ENCODE peak calls at places on chromosomes 11 and 22, in six cellular contexts. P is amniotic epithelial cell; I is cardiac septum; J is stimulated activated CD8-positive, alpha-beta memory T cell treated with anti-CD3 and anti-CD28 coated beads, Interleukin-7, amount 100 ng/mL, for 1 hour; F is sciatic nerve; Y is GF-D8. W is an unnamed sample.

GRCh38 chr11:27040302-27041115 is at the start of gene BBOX1:
- DNase-seq in P (no peak), I (no peak), J (no peak), F (peak; percentile 62), Y (no peak), W (no peak)

GRCh38 chr11:2142300-2142759 is 3.1 kb upstream of the IGF2 start:
- DNase-seq in P (peak; percentile 67), I (no peak), J (no peak), F (no peak), Y (no peak), W (no peak)

GRCh38 chr11:109864161-109864661 is 229.0 kb upstream of the ZC3H12C start:
- DNase-seq in P (peak; percentile 10), I (no peak), J (no peak), F (no peak), Y (no peak), W (no peak)

GRCh38 chr11:68043029-68043348 is 4.2 kb downstream of the TCIRG1 start:
- DNase-seq in P (no peak), I (no peak), J (no peak), F (no peak), Y (no peak), W (no peak)

GRCh38 chr22:22908941-22909604 is 21.5 kb downstream of the IGLL5 start:
- DNase-seq in P (no peak), I (no peak), J (no peak), F (no peak), Y (no peak), W (no peak)

GRCh38 chr22:21755855-21756284 is 20.3 kb upstream of the YPEL1 start:
- DNase-seq in P (peak; percentile 82), I (no peak), J (no peak), F (no peak), Y (no peak), W (no peak)

GRCh38 chr11:92002568-92002967 is 222.1 kb upstream of the FAT3 start:
- DNase-seq in P (no peak), I (no peak), J (no peak), F (no peak), Y (no peak), W (no peak)

GRCh38 chr22:39139933-39140332 is 12.5 kb downstream of the CBX7 start:
- DNase-seq in P (no peak), I (peak; percentile 35), J (no peak), F (no peak), Y (no peak), W (no peak)

GRCh38 chr11:82663535-82663934 is 70.1 kb downstream of the FAM181B start:
- DNase-seq in P (no peak), I (no peak), J (no peak), F (no peak), Y (no peak), W (no peak)

GRCh38 chr11:96655474-96655873 is 265.7 kb downstream of the JRKL start:
- DNase-seq in P (no peak), I (no peak), J (no peak), F (no peak), Y (no peak), W (no peak)

GRCh38 chr11:74437441-74437840 is 29.9 kb downstream of the KCNE3 start:
- DNase-seq in P (no peak), I (no peak), J (no peak), F (no peak), Y (no peak), W (no peak)

GRCh38 chr11:73154178-73154577 is 12.1 kb upstream of the FCHSD2 start:
- DNase-seq in P (no peak), I (no peak), J (no peak), F (no peak), Y (peak; percentile 97), W (no peak)

GRCh38 chr22:40302149-40302548 is 44.2 kb upstream of the ADSL start:
- DNase-seq in P (no peak), I (no peak), J (no peak), F (no peak), Y (no peak), W (no peak)

GRCh38 chr11:20112291-20113146 is 47.8 kb downstream of the DBX1 start:
- DNase-seq in P (peak; percentile 98), I (peak; percentile 92), J (no peak), F (peak; percentile 73), Y (no peak), W (peak; percentile 89)

GRCh38 chr11:113721462-113722066 is 15.5 kb upstream of the TMPRSS5 start:
- DNase-seq in P (peak; percentile 60), I (no peak), J (no peak), F (no peak), Y (no peak), W (no peak)

GRCh38 chr11:36600155-36600554 is 2.1 kb upstream of the RAG2 start:
- DNase-seq in P (no peak), I (no peak), J (no peak), F (no peak), Y (no peak), W (no peak)

GRCh38 chr11:65412271-65413076 is 10.1 kb upstream of the NEAT1 start:
- DNase-seq in P (no peak), I (peak; percentile 74), J (no peak), F (peak; percentile 63), Y (no peak), W (no peak)

GRCh38 chr11:39459606-39460005 is 1999.8 kb downstream of the LRRC4C start:
- DNase-seq in P (no peak), I (no peak), J (no peak), F (no peak), Y (no peak), W (no peak)

GRCh38 chr11:17475666-17476316 is 854 bp downstream of the ABCC8 start:
- DNase-seq in P (no peak), I (no peak), J (no peak), F (no peak), Y (no peak), W (no peak)

GRCh38 chr11:111459506-111460270 is 52.5 kb downstream of the BTG4 start:
- DNase-seq in P (no peak), I (no peak), J (no peak), F (no peak), Y (no peak), W (no peak)